ENCODE peak calls at places on chromosomes 4 and X, in eight cellular contexts. One of them, this sample, is unnamed.

GRCh38 chr4:112765317-112765989 is 128.5 kb downstream of the LARP7 start:
- DNase-seq in foreskin fibroblast: peak; percentile 3
- DNase-seq in bronchial epithelial cell: peak; percentile 17
- DNase-seq in gastrocnemius medialis: no peak
- DNase-seq in fibroblast of the aortic adventitia: peak; percentile 17
- DNase-seq in cardiac muscle cell: peak; percentile 67
- DNase-seq in brain microvascular endothelial cell: peak; percentile 3
- DNase-seq in esophagus muscularis mucosa: no peak
- DNase-seq in this sample: no peak

GRCh38 chr4:2248821-2249261 is 6.9 kb upstream of the HAUS3 start:
- DNase-seq in bronchial epithelial cell: no peak
- DNase-seq in brain microvascular endothelial cell: no peak
- DNase-seq in gastrocnemius medialis: no peak
- DNase-seq in esophagus muscularis mucosa: peak; percentile 77
- DNase-seq in cardiac muscle cell: no peak
- DNase-seq in foreskin fibroblast: no peak
- DNase-seq in fibroblast of the aortic adventitia: no peak
- DNase-seq in this sample: no peak

GRCh38 chr4:8844976-8845690 is 26.5 kb downstream of the HMX1 start:
- DNase-seq in foreskin fibroblast: no peak
- DNase-seq in fibroblast of the aortic adventitia: no peak
- DNase-seq in brain microvascular endothelial cell: no peak
- DNase-seq in gastrocnemius medialis: no peak
- DNase-seq in esophagus muscularis mucosa: no peak
- DNase-seq in cardiac muscle cell: no peak
- DNase-seq in bronchial epithelial cell: no peak
- DNase-seq in this sample: peak; percentile 54

GRCh38 chr4:8515316-8516060 is 64.7 kb upstream of the GPR78 start:
- DNase-seq in bronchial epithelial cell: no peak
- DNase-seq in brain microvascular endothelial cell: peak; percentile 46
- DNase-seq in esophagus muscularis mucosa: no peak
- DNase-seq in cardiac muscle cell: no peak
- DNase-seq in gastrocnemius medialis: no peak
- DNase-seq in fibroblast of the aortic adventitia: peak; percentile 23
- DNase-seq in foreskin fibroblast: peak; percentile 88
- DNase-seq in this sample: no peak

GRCh38 chrX:40746536-40746935 is 11.2 kb upstream of the MED14 start:
- DNase-seq in bronchial epithelial cell: no peak
- DNase-seq in fibroblast of the aortic adventitia: no peak
- DNase-seq in esophagus muscularis mucosa: no peak
- DNase-seq in gastrocnemius medialis: no peak
- DNase-seq in cardiac muscle cell: no peak
- DNase-seq in foreskin fibroblast: no peak
- DNase-seq in brain microvascular endothelial cell: no peak
- DNase-seq in this sample: no peak

GRCh38 chrX:132774312-132774711 is 184.1 kb downstream of the HS6ST2 start:
- DNase-seq in gastrocnemius medialis: no peak
- DNase-seq in esophagus muscularis mucosa: no peak
- DNase-seq in brain microvascular endothelial cell: no peak
- DNase-seq in foreskin fibroblast: no peak
- DNase-seq in bronchial epithelial cell: peak; percentile 44
- DNase-seq in cardiac muscle cell: no peak
- DNase-seq in fibroblast of the aortic adventitia: no peak
- DNase-seq in this sample: no peak

GRCh38 chr4:152819026-152819645 is 39.4 kb downstream of the ARFIP1 start:
- DNase-seq in esophagus muscularis mucosa: no peak
- DNase-seq in cardiac muscle cell: no peak
- DNase-seq in foreskin fibroblast: no peak
- DNase-seq in gastrocnemius medialis: no peak
- DNase-seq in fibroblast of the aortic adventitia: no peak
- DNase-seq in bronchial epithelial cell: no peak
- DNase-seq in brain microvascular endothelial cell: no peak
- DNase-seq in this sample: no peak

GRCh38 chr4:37068580-37068979 is 176.0 kb upstream of the NWD2 start:
- DNase-seq in foreskin fibroblast: no peak
- DNase-seq in esophagus muscularis mucosa: no peak
- DNase-seq in brain microvascular endothelial cell: no peak
- DNase-seq in fibroblast of the aortic adventitia: no peak
- DNase-seq in bronchial epithelial cell: no peak
- DNase-seq in cardiac muscle cell: no peak
- DNase-seq in gastrocnemius medialis: no peak
- DNase-seq in this sample: no peak

GRCh38 chrX:13028871-13029336 is 15.5 kb downstream of the FAM9C start:
- DNase-seq in brain microvascular endothelial cell: peak; percentile 23
- DNase-seq in esophagus muscularis mucosa: no peak
- DNase-seq in gastrocnemius medialis: no peak
- DNase-seq in fibroblast of the aortic adventitia: no peak
- DNase-seq in cardiac muscle cell: no peak
- DNase-seq in bronchial epithelial cell: peak; percentile 62
- DNase-seq in foreskin fibroblast: no peak
- DNase-seq in this sample: no peak

GRCh38 chr4:6884341-6884870 is 25.2 kb upstream of the TBC1D14 start:
- DNase-seq in foreskin fibroblast: no peak
- DNase-seq in cardiac muscle cell: no peak
- DNase-seq in esophagus muscularis mucosa: no peak
- DNase-seq in bronchial epithelial cell: no peak
- DNase-seq in fibroblast of the aortic adventitia: peak; percentile 24
- DNase-seq in gastrocnemius medialis: no peak
- DNase-seq in brain microvascular endothelial cell: no peak
- DNase-seq in this sample: no peak

GRCh38 chr4:73434311-73434710 is 1.7 kb upstream of the AFP start:
- DNase-seq in foreskin fibroblast: no peak
- DNase-seq in gastrocnemius medialis: no peak
- DNase-seq in brain microvascular endothelial cell: no peak
- DNase-seq in bronchial epithelial cell: peak; percentile 48
- DNase-seq in fibroblast of the aortic adventitia: no peak
- DNase-seq in esophagus muscularis mucosa: no peak
- DNase-seq in cardiac muscle cell: peak; percentile 21
- DNase-seq in this sample: no peak
- TF ChIP-seq CTCF in foreskin fibroblast: peak; percentile 24
- TF ChIP-seq CTCF in gastrocnemius medialis: no peak
- TF ChIP-seq CTCF in brain microvascular endothelial cell: peak; percentile 53
- TF ChIP-seq CTCF in bronchial epithelial cell: peak; percentile 44
- TF ChIP-seq CTCF in fibroblast of the aortic adventitia: peak; percentile 55
- TF ChIP-seq CTCF in esophagus muscularis mucosa: peak; percentile 9
- TF ChIP-seq CTCF in cardiac muscle cell: peak; percentile 56
- TF ChIP-seq CTCF in this sample: peak; percentile 69

GRCh38 chrX:112470551-112470950 is 209.2 kb downstream of the LHFPL1 start:
- DNase-seq in cardiac muscle cell: no peak
- DNase-seq in brain microvascular endothelial cell: no peak
- DNase-seq in esophagus muscularis mucosa: no peak
- DNase-seq in foreskin fibroblast: no peak
- DNase-seq in gastrocnemius medialis: no peak
- DNase-seq in fibroblast of the aortic adventitia: no peak
- DNase-seq in bronchial epithelial cell: no peak
- DNase-seq in this sample: no peak
- TF ChIP-seq CTCF in cardiac muscle cell: no peak
- TF ChIP-seq CTCF in brain microvascular endothelial cell: no peak
- TF ChIP-seq CTCF in esophagus muscularis mucosa: no peak
- TF ChIP-seq CTCF in foreskin fibroblast: no peak
- TF ChIP-seq CTCF in gastrocnemius medialis: no peak
- TF ChIP-seq CTCF in fibroblast of the aortic adventitia: no peak
- TF ChIP-seq CTCF in bronchial epithelial cell: no peak
- TF ChIP-seq CTCF in this sample: no peak

DNA sequence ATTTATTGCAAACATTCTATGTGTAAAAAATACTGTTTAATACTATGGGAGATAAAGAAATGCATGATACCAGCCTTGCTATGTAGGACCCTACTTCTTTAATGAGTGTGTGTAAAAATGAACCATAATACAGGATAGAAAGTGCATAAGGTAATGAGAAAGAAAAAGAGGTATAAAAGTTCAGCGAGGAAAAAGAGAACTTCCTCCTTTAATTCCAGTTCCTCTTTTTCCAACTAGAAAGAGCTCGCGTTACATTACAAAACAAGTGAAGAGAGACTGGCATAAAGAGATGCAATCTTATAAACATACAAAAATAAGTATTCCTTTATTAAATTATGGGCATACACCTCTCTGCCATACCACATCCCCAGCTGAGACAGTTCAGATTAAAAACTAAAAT is 77.4 kb downstream of the ANKRD17 start:
- DNase-seq in foreskin fibroblast: no peak
- DNase-seq in cardiac muscle cell: no peak
- DNase-seq in gastrocnemius medialis: no peak
- DNase-seq in bronchial epithelial cell: no peak
- DNase-seq in esophagus muscularis mucosa: no peak
- DNase-seq in fibroblast of the aortic adventitia: no peak
- DNase-seq in brain microvascular endothelial cell: no peak
- DNase-seq in this sample: no peak
- TF ChIP-seq CTCF in foreskin fibroblast: no peak
- TF ChIP-seq CTCF in cardiac muscle cell: no peak
- TF ChIP-seq CTCF in gastrocnemius medialis: no peak
- TF ChIP-seq CTCF in bronchial epithelial cell: no peak
- TF ChIP-seq CTCF in esophagus muscularis mucosa: no peak
- TF ChIP-seq CTCF in fibroblast of the aortic adventitia: no peak
- TF ChIP-seq CTCF in brain microvascular endothelial cell: no peak
- TF ChIP-seq CTCF in this sample: no peak

GRCh38 chrX:72052415-72053090 is 79.2 kb downstream of the RTL5 start:
- DNase-seq in foreskin fibroblast: no peak
- DNase-seq in cardiac muscle cell: no peak
- DNase-seq in fibroblast of the aortic adventitia: peak; percentile 14
- DNase-seq in bronchial epithelial cell: peak; percentile 18
- DNase-seq in gastrocnemius medialis: no peak
- DNase-seq in brain microvascular endothelial cell: no peak
- DNase-seq in esophagus muscularis mucosa: no peak
- DNase-seq in this sample: no peak
- TF ChIP-seq CTCF in foreskin fibroblast: no peak
- TF ChIP-seq CTCF in cardiac muscle cell: no peak
- TF ChIP-seq CTCF in fibroblast of the aortic adventitia: no peak
- TF ChIP-seq CTCF in bronchial epithelial cell: no peak
- TF ChIP-seq CTCF in gastrocnemius medialis: no peak
- TF ChIP-seq CTCF in brain microvascular endothelial cell: no peak
- TF ChIP-seq CTCF in esophagus muscularis mucosa: no peak
- TF ChIP-seq CTCF in this sample: no peak